ENCODE peak calls at places on chromosomes 6 and 20, in five cellular contexts. N is PC-9; J is activated T-cell treated with anti-CD3 and anti-CD28 coated beads, Interleukin-2, amount 50 U/mL, for 24 hours; T is H54; S is stimulated activated CD8-positive, alpha-beta memory T cell treated with anti-CD3 and anti-CD28 coated beads, Interleukin-7, amount 100 ng/mL, for 4 hours. C is an unnamed sample.

GRCh38 chr20:61520761-61521460 is 268.9 kb downstream of the CDH4 start:
- DNase-seq in T (peak), N (no peak), S (no peak), J (no peak), C (no peak)

GRCh38 chr6:109526905-109527628 is 44.0 kb upstream of the ZBTB24 start:
- DNase-seq in N (peak), T (no peak), S (no peak), J (peak), C (peak)

GRCh38 chr6:7236312-7237209 is 76.4 kb downstream of the SSR1 start:
- DNase-seq in S (no peak), J (no peak), N (peak), T (no peak), C (peak)

GRCh38 chr6:10809098-10809497 is 29.2 kb downstream of the MAK start:
- DNase-seq in J (no peak), N (no peak), S (no peak), T (no peak), C (no peak)

GRCh38 chr6:17281100-17281496 is at the start of gene RBM24:
- DNase-seq in T (peak), S (no peak), J (peak), N (peak), C (peak)

GRCh38 chr20:44552950-44553908 is 29.1 kb upstream of the PKIG start:
- DNase-seq in T (no peak), S (no peak), J (no peak), N (peak), C (no peak)

GRCh38 chr6:24568687-24569086 is 73.9 kb downstream of the ALDH5A1 start:
- DNase-seq in S (no peak), T (no peak), J (no peak), N (no peak), C (no peak)

GRCh38 chr6:70221025-70221714 is 81.7 kb downstream of the COL9A1 start:
- DNase-seq in T (no peak), J (no peak), N (no peak), S (no peak), C (peak)

GRCh38 chr6:30169658-30170614 is 6.6 kb downstream of the TRIM15 start:
- DNase-seq in J (no peak), S (no peak), N (peak), T (peak), C (peak)

GRCh38 chr6:111741177-111741952 is 131.9 kb downstream of the FYN start:
- DNase-seq in N (no peak), J (no peak), S (no peak), T (no peak), C (no peak)

GRCh38 chr6:116579143-116579542 is 7.8 kb downstream of the RWDD1 start:
- DNase-seq in J (no peak), S (no peak), N (no peak), T (no peak), C (no peak)

GRCh38 chr20:24914388-24915241 is 34.5 kb upstream of the CST7 start:
- DNase-seq in T (no peak), S (no peak), J (no peak), N (no peak), C (no peak)

GRCh38 chr6:13234130-13234529 is 94.2 kb downstream of the TBC1D7 start:
- DNase-seq in T (no peak), J (no peak), N (no peak), S (no peak), C (no peak)

GRCh38 chr20:51541189-51542032 is 1.1 kb downstream of the NFATC2 start:
- DNase-seq in N (peak), S (peak), J (peak), T (no peak), C (peak)

GRCh38 chr6:142008016-142008735 is 124.5 kb upstream of the GJE1 start:
- DNase-seq in N (no peak), T (no peak), J (no peak), S (no peak), C (no peak)

GRCh38 chr20:19783966-19784401 is 25.9 kb downstream of the RIN2 start:
- DNase-seq in S (no peak), T (no peak), J (no peak), N (peak), C (no peak)

GRCh38 chr6:168045706-168046620 is 33.0 kb downstream of the FRMD1 start:
- DNase-seq in T (no peak), S (no peak), N (no peak), J (no peak), C (no peak)

GRCh38 chr6:84731901-84732300 is 32.5 kb downstream of the TBX18 start:
- DNase-seq in T (no peak), S (no peak), J (no peak), N (no peak), C (no peak)

GRCh38 chr6:40825085-40825484 is 213.9 kb downstream of the UNC5CL start:
- DNase-seq in J (no peak), N (no peak), S (no peak), T (no peak), C (no peak)

C was measured in Calu3.